ENCODE peak calls at places on chromosomes 6 and 20, in six cellular contexts. O is uterus, W is NCI-H774, C is progenitor cell of endocrine pancreas, P is GM03348, Q is NCI-H1105 treated with DMSO at 0.1 percent for 48 hours. F is an unnamed sample.
A peak's percentile ranks its signal among the peaks of the same experiment; 100 is the strongest.

GRCh38 chr20:37600486-37600885 is 72.8 kb upstream of the BLCAP start:
- DNase-seq in O (no peak), W (no peak), C (no peak), P (no peak), Q (no peak), F (no peak)

GRCh38 chr20:61548069-61548468 is 296.0 kb downstream of the CDH4 start:
- DNase-seq in O (no peak), W (no peak), C (no peak), P (no peak), Q (no peak), F (no peak)

GRCh38 chr6:143896096-143896880 is 32.0 kb downstream of the ZC2HC1B start:
- DNase-seq in O (no peak), W (no peak), C (no peak), P (no peak), Q (peak; percentile 24), F (no peak)

GRCh38 chr6:140867336-140867735 is 1265.4 kb upstream of the GJE1 start:
- DNase-seq in O (no peak), W (no peak), C (no peak), P (no peak), Q (no peak), F (no peak)

GRCh38 chr20:3616250-3616649 is 46.9 kb downstream of the GFRA4 start:
- DNase-seq in O (no peak), W (no peak), C (no peak), P (peak; percentile 64), Q (no peak), F (no peak)

GRCh38 chr20:21272679-21273078 is 30.5 kb upstream of the XRN2 start:
- DNase-seq in O (no peak), W (no peak), C (no peak), P (no peak), Q (no peak), F (no peak)

GRCh38 chr6:144405173-144405572 is 120.0 kb downstream of the UTRN start:
- DNase-seq in O (no peak), W (no peak), C (no peak), P (no peak), Q (no peak), F (no peak)

GRCh38 chr6:43953794-43954310 is 173.4 kb downstream of the MRPL14 start:
- DNase-seq in O (no peak), W (no peak), C (no peak), P (no peak), Q (no peak), F (no peak)

GRCh38 chr6:112800439-112800838 is 453.3 kb downstream of the RFPL4B start:
- DNase-seq in O (no peak), W (no peak), C (no peak), P (no peak), Q (no peak), F (no peak)

GRCh38 chr20:35490736-35491181 is 35.4 kb downstream of the CEP250 start:
- DNase-seq in O (no peak), W (no peak), C (no peak), P (no peak), Q (no peak), F (no peak)

GRCh38 chr6:135604035-135604865 is 106.7 kb upstream of the AHI1 start:
- DNase-seq in O (no peak), W (peak; percentile 31), C (no peak), P (no peak), Q (peak; percentile 60), F (no peak)

GRCh38 chr6:11604215-11604614 is 66.7 kb downstream of the TMEM170B start:
- DNase-seq in O (no peak), W (no peak), C (no peak), P (no peak), Q (no peak), F (no peak)

F was measured in NCI-H1092 treated with DMSO at 0.1 percent for 48 hours.